ENCODE peak calls at places on chromosomes 6 and 20, in five cellular contexts. J is AG09319, L is Peyer's patch, H is endothelial cell, P is mucosa of gallbladder. K is an unnamed sample.

GRCh38 chr6:152206072-152206818 is 398.8 kb downstream of the ESR1 start:
- DNase-seq in H (peak), P (no peak), L (no peak), J (no peak), K (no peak)

GRCh38 chr6:164695896-164696295 is 613.5 kb downstream of the C6orf118 start:
- DNase-seq in L (no peak), H (no peak), J (no peak), P (no peak), K (no peak)

GRCh38 chr20:32031007-32031958 is 20.8 kb upstream of the HCK start:
- DNase-seq in J (peak), H (peak), P (peak), L (peak), K (peak)

GRCh38 chr6:142881771-142882170 is 63.2 kb downstream of the HIVEP2 start:
- DNase-seq in L (no peak), J (no peak), H (no peak), P (no peak), K (no peak)

GRCh38 chr20:46214831-46215488 is 93.3 kb downstream of the CDH22 start:
- DNase-seq in J (no peak), H (no peak), P (no peak), L (no peak), K (no peak)

GRCh38 chr20:37291724-37292126 is 2.3 kb downstream of the MANBAL start:
- DNase-seq in P (no peak), J (no peak), L (no peak), H (no peak), K (no peak)

GRCh38 chr20:32585011-32585518 is at the start of gene NOL4L:
- DNase-seq in J (no peak), H (peak), P (peak), L (no peak), K (no peak)

GRCh38 chr6:136089885-136090284 is 160.2 kb downstream of the MTFR2 start:
- DNase-seq in H (no peak), L (no peak), P (no peak), J (no peak), K (no peak)

GRCh38 chr6:133441491-133441890 is 200.3 kb downstream of the EYA4 start:
- DNase-seq in P (no peak), H (no peak), J (no peak), L (no peak), K (no peak)

GRCh38 chr6:125022391-125022989 is 60.3 kb downstream of the RNF217 start:
- DNase-seq in P (no peak), H (no peak), L (no peak), J (no peak), K (peak)

GRCh38 chr6:137846772-137847313 is 20.2 kb upstream of the TNFAIP3 start:
- DNase-seq in P (peak), H (no peak), L (no peak), J (no peak), K (peak)

GRCh38 chr6:123841067-123841896 is 37.6 kb downstream of the NKAIN2 start:
- DNase-seq in L (no peak), H (no peak), P (no peak), J (no peak), K (no peak)

GRCh38 chr6:91167846-91168245 is 581.0 kb upstream of the MAP3K7 start:
- DNase-seq in L (no peak), H (no peak), P (no peak), J (no peak), K (no peak)

GRCh38 chr20:61127311-61128044 is 124.6 kb upstream of the CDH4 start:
- DNase-seq in P (no peak), J (no peak), H (no peak), L (no peak), K (no peak)

GRCh38 chr6:34560366-34561226 is 4.5 kb upstream of the SPDEF start:
- DNase-seq in P (peak), J (no peak), H (no peak), L (no peak), K (no peak)

GRCh38 chr6:95293257-95293656 is 284.1 kb upstream of the MANEA start:
- DNase-seq in P (no peak), H (no peak), L (no peak), J (no peak), K (no peak)

GRCh38 chr6:69061066-69061465 is 426.0 kb downstream of the ADGRB3 start:
- DNase-seq in P (no peak), H (no peak), J (no peak), L (no peak), K (no peak)

GRCh38 chr6:29797120-29797519 is 30.5 kb upstream of the HLA-G start:
- DNase-seq in J (no peak), L (no peak), H (no peak), P (no peak), K (peak)

GRCh38 chr20:20837574-20838021 is 125.2 kb upstream of the RALGAPA2 start:
- DNase-seq in L (peak), J (peak), P (peak), H (peak), K (peak)

GRCh38 chr6:105596284-105596755 is 193.4 kb upstream of the PREP start:
- DNase-seq in L (no peak), H (no peak), P (no peak), J (peak), K (no peak)

GRCh38 chr6:126388235-126388634 is 48.3 kb downstream of the CENPW start:
- DNase-seq in P (no peak), J (no peak), H (no peak), L (no peak), K (no peak)

GRCh38 chr6:166435574-166435973 is 52.8 kb upstream of the MPC1 start:
- DNase-seq in P (peak), L (no peak), J (no peak), H (no peak), K (no peak)

K was measured in adrenal gland.